ENCODE peak calls at places on chromosome 20, in eight cellular contexts. One of them, this sample, is unnamed.

GRCh38 chr20:21395666-21396044 is 1.7 kb downstream of the NKX2-4 start:
- DNase-seq in A673: no peak
- DNase-seq in left ventricle myocardium inferior: no peak
- DNase-seq in tibial artery: no peak
- DNase-seq in posterior cingulate gyrus: no peak
- DNase-seq in left lung: no peak
- DNase-seq in activated naive CD4-positive, alpha-beta T cell treated with anti-CD3 and anti-CD28 coated beads, Interleukin-2, amount 10 ng/mL, durations not matched to agents 7 days and 5 days: peak
- DNase-seq in T-helper 22 cell: peak
- DNase-seq in this sample: no peak

GRCh38 chr20:49557449-49557848 is 10.5 kb downstream of the PTGIS start:
- DNase-seq in A673: no peak
- DNase-seq in left ventricle myocardium inferior: no peak
- DNase-seq in tibial artery: no peak
- DNase-seq in posterior cingulate gyrus: no peak
- DNase-seq in left lung: no peak
- DNase-seq in activated naive CD4-positive, alpha-beta T cell treated with anti-CD3 and anti-CD28 coated beads, Interleukin-2, amount 10 ng/mL, durations not matched to agents 7 days and 5 days: no peak
- DNase-seq in T-helper 22 cell: no peak
- DNase-seq in this sample: no peak

GRCh38 chr20:63536241-63536977 is 767 bp downstream of the PTK6 start:
- DNase-seq in A673: peak
- DNase-seq in left ventricle myocardium inferior: no peak
- DNase-seq in tibial artery: no peak
- DNase-seq in posterior cingulate gyrus: no peak
- DNase-seq in left lung: no peak
- DNase-seq in activated naive CD4-positive, alpha-beta T cell treated with anti-CD3 and anti-CD28 coated beads, Interleukin-2, amount 10 ng/mL, durations not matched to agents 7 days and 5 days: no peak
- DNase-seq in T-helper 22 cell: no peak
- DNase-seq in this sample: no peak

GRCh38 chr20:2752631-2753455 is 47.6 kb downstream of the CPXM1 start:
- DNase-seq in A673: peak
- DNase-seq in left ventricle myocardium inferior: no peak
- DNase-seq in tibial artery: no peak
- DNase-seq in posterior cingulate gyrus: peak
- DNase-seq in left lung: no peak
- DNase-seq in activated naive CD4-positive, alpha-beta T cell treated with anti-CD3 and anti-CD28 coated beads, Interleukin-2, amount 10 ng/mL, durations not matched to agents 7 days and 5 days: peak
- DNase-seq in T-helper 22 cell: no peak
- DNase-seq in this sample: peak

GRCh38 chr20:47276856-47277541 is 79.5 kb downstream of the ZMYND8 start:
- DNase-seq in A673: no peak
- DNase-seq in left ventricle myocardium inferior: peak
- DNase-seq in tibial artery: peak
- DNase-seq in posterior cingulate gyrus: peak
- DNase-seq in left lung: no peak
- DNase-seq in activated naive CD4-positive, alpha-beta T cell treated with anti-CD3 and anti-CD28 coated beads, Interleukin-2, amount 10 ng/mL, durations not matched to agents 7 days and 5 days: no peak
- DNase-seq in T-helper 22 cell: no peak
- DNase-seq in this sample: peak

GRCh38 chr20:58714340-58714922 is 21.8 kb downstream of the NPEPL1 start:
- DNase-seq in A673: no peak
- DNase-seq in left ventricle myocardium inferior: peak
- DNase-seq in tibial artery: no peak
- DNase-seq in posterior cingulate gyrus: peak
- DNase-seq in left lung: peak
- DNase-seq in activated naive CD4-positive, alpha-beta T cell treated with anti-CD3 and anti-CD28 coated beads, Interleukin-2, amount 10 ng/mL, durations not matched to agents 7 days and 5 days: no peak
- DNase-seq in T-helper 22 cell: no peak
- DNase-seq in this sample: peak

GRCh38 chr20:37839432-37839827 is 63.5 kb upstream of the VSTM2L start:
- DNase-seq in A673: no peak
- DNase-seq in left ventricle myocardium inferior: no peak
- DNase-seq in tibial artery: no peak
- DNase-seq in posterior cingulate gyrus: no peak
- DNase-seq in left lung: no peak
- DNase-seq in activated naive CD4-positive, alpha-beta T cell treated with anti-CD3 and anti-CD28 coated beads, Interleukin-2, amount 10 ng/mL, durations not matched to agents 7 days and 5 days: no peak
- DNase-seq in T-helper 22 cell: no peak
- DNase-seq in this sample: no peak

GRCh38 chr20:38034108-38034649 is 633 bp downstream of the RPRD1B start:
- DNase-seq in A673: no peak
- DNase-seq in left ventricle myocardium inferior: no peak
- DNase-seq in tibial artery: no peak
- DNase-seq in posterior cingulate gyrus: no peak
- DNase-seq in left lung: no peak
- DNase-seq in activated naive CD4-positive, alpha-beta T cell treated with anti-CD3 and anti-CD28 coated beads, Interleukin-2, amount 10 ng/mL, durations not matched to agents 7 days and 5 days: no peak
- DNase-seq in T-helper 22 cell: no peak
- DNase-seq in this sample: no peak

GRCh38 chr20:24479106-24479505 is 9.7 kb downstream of the SYNDIG1 start:
- DNase-seq in A673: no peak
- DNase-seq in left ventricle myocardium inferior: no peak
- DNase-seq in tibial artery: no peak
- DNase-seq in posterior cingulate gyrus: no peak
- DNase-seq in left lung: no peak
- DNase-seq in activated naive CD4-positive, alpha-beta T cell treated with anti-CD3 and anti-CD28 coated beads, Interleukin-2, amount 10 ng/mL, durations not matched to agents 7 days and 5 days: no peak
- DNase-seq in T-helper 22 cell: no peak
- DNase-seq in this sample: peak

This sample was measured in lower leg skin.